ENCODE peak calls at places on chromosome 9, in four cellular contexts. X is left lung, B is brain microvascular endothelial cell, R is AML-193. Q is an unnamed sample.
A peak's percentile ranks its signal among the peaks of the same experiment; 100 is the strongest.

GRCh38 chr9:93302586-93303257 is 118.8 kb downstream of the WNK2 start:
- DNase-seq in R (peak; percentile 39), B (peak; percentile 34), X (no peak), Q (peak; percentile 54)

GRCh38 chr9:37329576-37329975 is 92.9 kb upstream of the GRHPR start:
- DNase-seq in B (peak; percentile 15), R (no peak), X (no peak), Q (no peak)

GRCh38 chr9:30197954-30198353 is 2186.5 kb upstream of the ACO1 start:
- DNase-seq in B (no peak), X (no peak), R (no peak), Q (no peak)

GRCh38 chr9:92707530-92707929 is 37.6 kb upstream of the IPPK start:
- DNase-seq in R (no peak), X (no peak), B (no peak), Q (no peak)

GRCh38 chr9:36337002-36337401 is 63.1 kb downstream of the RNF38 start:
- DNase-seq in X (no peak), B (no peak), R (no peak), Q (no peak)

GRCh38 chr9:129291041-129291501 is 113.0 kb upstream of the IER5L start:
- DNase-seq in X (no peak), R (no peak), B (no peak), Q (no peak)

GRCh38 chr9:99299214-99300102 is 77.4 kb downstream of the SEC61B start:
- DNase-seq in R (peak; percentile 3), X (no peak), B (peak; percentile 66), Q (peak; percentile 54)

GRCh38 chr9:129174724-129175514 is 3.1 kb downstream of the IER5L start:
- DNase-seq in X (peak; percentile 90), B (peak; percentile 76), R (no peak), Q (peak; percentile 93)

GRCh38 chr9:91197232-91198181 is 164.2 kb downstream of the AUH start:
- DNase-seq in B (peak; percentile 81), X (no peak), R (peak; percentile 90), Q (peak; percentile 85)

GRCh38 chr9:132235894-132236661 is 74.2 kb downstream of the NTNG2 start:
- DNase-seq in R (peak; percentile 42), B (peak; percentile 49), X (peak; percentile 93), Q (peak; percentile 53)

GRCh38 chr9:136095028-136095494 is at the start of gene NACC2:
- DNase-seq in R (no peak), B (peak; percentile 22), X (peak; percentile 92), Q (peak; percentile 48)

GRCh38 chr9:3732077-3733038 is 206.6 kb upstream of the RFX3 start:
- DNase-seq in R (peak; percentile 74), B (peak; percentile 95), X (no peak), Q (peak; percentile 71)

GRCh38 chr9:114097613-114098020 is 1.5 kb downstream of the KIF12 start:
- DNase-seq in R (no peak), B (no peak), X (no peak), Q (no peak)

GRCh38 chr9:80146466-80146865 is 574.7 kb downstream of the TLE4 start:
- DNase-seq in X (no peak), R (no peak), B (peak; percentile 22), Q (no peak)

GRCh38 chr9:87236546-87236945 is 261.1 kb upstream of the DAPK1 start:
- DNase-seq in B (no peak), R (no peak), X (no peak), Q (no peak)

GRCh38 chr9:92564982-92565381 is 29.2 kb upstream of the ECM2 start:
- DNase-seq in R (no peak), X (no peak), B (no peak), Q (no peak)

GRCh38 chr9:129318121-129319075 is 140.3 kb upstream of the IER5L start:
- DNase-seq in X (no peak), B (no peak), R (no peak), Q (peak; percentile 43)

GRCh38 chr9:130780865-130781504 is 54.1 kb upstream of the ABL1 start:
- DNase-seq in R (no peak), B (peak; percentile 97), X (no peak), Q (peak; percentile 83)

Q was measured in NCI-H226.